ENCODE peak calls at places on chromosomes 5 and 9, in seven cellular contexts. R is effector memory CD4-positive, alpha-beta T cell; O is prostate gland; V is fibroblast of lung; F is IMR-90; Y is adrenal gland; Z is brain microvascular endothelial cell. C is an unnamed sample.

GRCh38 chr9:37046683-37047082 is 12.6 kb upstream of the PAX5 start:
- DNase-seq in R (no peak), F (no peak), Z (no peak), Y (no peak), O (no peak), V (no peak), C (no peak)

GRCh38 chr5:53679261-53679660 is 118.8 kb downstream of the NDUFS4 start:
- DNase-seq in Y (no peak), Z (peak; percentile 75), O (no peak), R (no peak), F (peak; percentile 49), V (peak; percentile 26), C (no peak)

GRCh38 chr5:154371687-154372086 is 74.1 kb upstream of the SAP30L start:
- DNase-seq in Z (peak; percentile 77), V (peak; percentile 88), R (no peak), O (no peak), F (peak; percentile 90), Y (no peak), C (no peak)

GRCh38 chr5:127442085-127442484 is 75.4 kb upstream of the PRRC1 start:
- DNase-seq in Z (no peak), F (peak; percentile 2), R (no peak), Y (no peak), V (no peak), O (no peak), C (no peak)

GRCh38 chr9:76799481-76799880 is 35.2 kb downstream of the PCA3 start:
- DNase-seq in F (no peak), Z (no peak), Y (no peak), O (peak; percentile 47), R (no peak), V (no peak), C (no peak)

GRCh38 chr9:99092643-99093491 is 12.0 kb upstream of the TGFBR1 start:
- DNase-seq in O (no peak), V (no peak), F (no peak), Z (no peak), Y (no peak), R (no peak), C (no peak)

GRCh38 chr5:92674322-92674721 is 906.7 kb downstream of the NR2F1-AS1 start:
- DNase-seq in O (no peak), V (no peak), Z (no peak), F (no peak), Y (no peak), R (no peak), C (no peak)

GRCh38 chr5:151886741-151887261 is 37.9 kb downstream of the GLRA1 start:
- DNase-seq in O (no peak), Y (no peak), Z (no peak), V (no peak), F (no peak), R (no peak), C (no peak)

GRCh38 chr5:150579462-150580400 is 60.7 kb upstream of the SYNPO start:
- DNase-seq in V (peak; percentile 62), Z (no peak), R (no peak), F (no peak), Y (no peak), O (no peak), C (no peak)

GRCh38 chr5:81749562-81750307 is 1.2 kb downstream of the SSBP2 start:
- DNase-seq in V (no peak), R (peak; percentile 13), O (peak; percentile 33), Z (peak; percentile 6), F (peak; percentile 17), Y (peak; percentile 50), C (peak; percentile 84)

GRCh38 chr5:38922199-38922598 is 76.4 kb downstream of the OSMR start:
- DNase-seq in Y (peak; percentile 50), O (peak; percentile 55), Z (peak; percentile 38), V (peak; percentile 40), F (peak; percentile 51), R (no peak), C (no peak)

GRCh38 chr5:180641566-180641900 is 7.9 kb downstream of the FLT4 start:
- DNase-seq in R (no peak), F (no peak), V (no peak), O (no peak), Y (no peak), Z (no peak), C (no peak)

GRCh38 chr5:148085934-148086333 is 22.2 kb downstream of the SPINK5 start:
- DNase-seq in V (peak; percentile 10), Z (no peak), R (no peak), Y (no peak), O (no peak), F (peak; percentile 0), C (no peak)

GRCh38 chr5:91219141-91219802 is 163.8 kb downstream of the ARRDC3 start:
- DNase-seq in V (peak; percentile 81), Z (peak; percentile 81), Y (no peak), O (peak; percentile 62), F (peak; percentile 85), R (no peak), C (no peak)

GRCh38 chr9:105385372-105385985 is 62.4 kb upstream of the FSD1L start:
- DNase-seq in O (peak; percentile 45), F (no peak), Y (peak; percentile 35), R (no peak), Z (no peak), V (peak; percentile 45), C (no peak)

GRCh38 chr9:19985081-19985480 is 196.2 kb upstream of the SLC24A2 start:
- DNase-seq in Y (no peak), V (no peak), O (no peak), R (no peak), F (no peak), Z (no peak), C (no peak)

GRCh38 chr9:7967093-7967827 is 167.7 kb upstream of the DMAC1 start:
- DNase-seq in Y (no peak), F (no peak), R (no peak), O (no peak), Z (no peak), V (no peak), C (no peak)

GRCh38 chr5:141343242-141343952 is at the start of gene PCDHGA3:
- DNase-seq in O (no peak), R (no peak), V (peak; percentile 65), Z (peak; percentile 58), F (peak; percentile 71), Y (no peak), C (no peak)

GRCh38 chr9:112028242-112029221 is 131.9 kb downstream of the UGCG start:
- DNase-seq in O (no peak), V (no peak), Y (no peak), F (no peak), Z (no peak), R (no peak), C (no peak)

GRCh38 chr5:16417392-16418074 is 48.1 kb downstream of the ZNF622 start:
- DNase-seq in Z (no peak), F (no peak), R (no peak), Y (no peak), V (no peak), O (no peak), C (no peak)

GRCh38 chr5:112878760-112879159 is 17.7 kb downstream of the SRP19 start:
- DNase-seq in Z (no peak), F (peak; percentile 46), V (peak; percentile 75), Y (no peak), O (no peak), R (peak; percentile 52), C (no peak)

GRCh38 chr9:6230037-6230778 is 14.6 kb downstream of the IL33 start:
- DNase-seq in V (peak; percentile 22), R (no peak), O (no peak), Z (peak; percentile 35), Y (no peak), F (peak; percentile 28), C (no peak)

GRCh38 chr5:179759961-179760541 is 27.4 kb downstream of the MAML1 start:
- DNase-seq in O (no peak), R (no peak), F (no peak), V (no peak), Z (no peak), Y (no peak), C (no peak)

GRCh38 chr9:99724640-99725039 is 97.0 kb upstream of the NR4A3 start:
- DNase-seq in V (no peak), Y (no peak), O (no peak), R (no peak), F (no peak), Z (no peak), C (no peak)

GRCh38 chr5:179382486-179382885 is 37.2 kb upstream of the ADAMTS2 start:
- DNase-seq in O (no peak), Z (no peak), V (no peak), R (no peak), F (no peak), Y (no peak), C (peak; percentile 15)

GRCh38 chr5:97098864-97099454 is 43.5 kb downstream of the LIX1 start:
- DNase-seq in O (no peak), V (peak; percentile 6), F (no peak), Z (no peak), Y (no peak), R (no peak), C (peak; percentile 60)
- H3K4me3 ChIP-seq in O (no peak overlapping the region), V (no peak overlapping the region), F (no peak overlapping the region), Z (no peak overlapping the region), Y (no peak overlapping the region), R (no peak overlapping the region), C (no peak overlapping the region)

GRCh38 chr5:7391688-7392400 is 4.1 kb upstream of the ADCY2 start:
- DNase-seq in Y (no peak), Z (no peak), R (no peak), F (no peak), O (no peak), V (no peak), C (no peak)
- H3K27ac ChIP-seq in Y (no peak overlapping the region), Z (no peak overlapping the region), R (no peak overlapping the region), F (no peak overlapping the region), O (no peak overlapping the region), V (no peak overlapping the region), C (no peak overlapping the region)

DNA sequence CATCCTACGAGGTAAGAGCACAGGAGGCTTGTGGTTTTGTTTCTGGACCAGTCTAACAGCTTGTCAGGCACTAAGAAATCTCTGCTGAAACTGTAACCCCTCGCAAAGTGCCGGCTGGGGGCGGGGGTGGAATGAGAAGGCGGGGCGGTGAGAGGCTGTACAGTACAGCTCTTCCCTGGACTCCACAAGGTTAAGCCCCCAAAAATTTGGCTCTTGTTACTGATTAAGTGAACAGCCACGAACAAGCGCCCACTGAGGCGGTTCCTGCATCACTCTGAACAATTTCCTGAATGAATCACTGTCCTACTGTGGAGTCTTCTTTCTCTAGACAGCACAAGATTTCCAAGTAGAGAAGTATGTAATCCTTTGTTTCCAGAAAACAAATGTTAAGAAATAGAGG is 6.8 kb downstream of the FBP2 start:
- DNase-seq in V (peak; percentile 53), Y (no peak), Z (peak; percentile 35), R (no peak), F (peak; percentile 36), O (no peak), C (no peak)
- H3K4me3 ChIP-seq in V (no peak overlapping the region), Y (no peak overlapping the region), Z (no peak overlapping the region), R (no peak overlapping the region), F (no peak overlapping the region), O (no peak overlapping the region), C (peak overlapping the region; percentile 45)

GRCh38 chr9:35729700-35730485 is 2.1 kb downstream of the TLN1 start:
- DNase-seq in Z (peak; percentile 80), V (peak; percentile 87), O (no peak), R (peak; percentile 23), F (peak; percentile 91), Y (peak; percentile 62), C (no peak)

GRCh38 chr9:35732185-35733108 is at the start of the genes CREB3 and TLN1:
- DNase-seq in R (peak; percentile 93), Z (peak; percentile 99), F (peak; percentile 99), Y (peak; percentile 97), V (peak; percentile 99), O (peak; percentile 98), C (peak; percentile 100)

GRCh38 chr9:35731415-35732184 is 395 bp downstream of the TLN1 start:
- DNase-seq in Y (no peak), R (no peak), V (no peak), Z (no peak), F (no peak), O (no peak), C (no peak)

GRCh38 chr9:35729101-35729500 is 2.9 kb downstream of the TLN1 start:
- DNase-seq in O (no peak), R (no peak), V (no peak), Y (no peak), F (peak; percentile 18), Z (no peak), C (no peak)

GRCh38 chr9:35730486-35730854 is 1.5 kb downstream of the TLN1 start:
- DNase-seq in R (no peak), V (no peak), Y (no peak), F (no peak), O (no peak), Z (no peak), C (no peak)
- H3K27ac ChIP-seq in R (peak overlapping the region; percentile 88), V (peak overlapping the region; percentile 94), Y (peak overlapping the region; percentile 99), F (peak overlapping the region; percentile 90), O (peak overlapping the region; percentile 96), Z (peak overlapping the region; percentile 76), C (peak overlapping the region; percentile 97)